ENCODE peak calls at places on chromosomes 16 and 17, in six cellular contexts. P is hypothalamus, Y is body of pancreas, W is right cardiac atrium, J is GM23248, C is BE2C. O is an unnamed sample.

GRCh38 chr16:19281246-19281645 is 4.3 kb upstream of the CLEC19A start:
- DNase-seq in Y (no peak), C (no peak), W (no peak), P (no peak), J (no peak), O (no peak)

GRCh38 chr17:55421179-55421934 is at the start of gene MMD:
- DNase-seq in Y (no peak), P (no peak), C (peak), J (peak), W (peak), O (no peak)

GRCh38 chr17:79778504-79779087 is 648 bp downstream of the CBX2 start:
- DNase-seq in P (no peak), Y (no peak), C (peak), W (peak), J (no peak), O (no peak)

GRCh38 chr17:15076991-15077663 is 188.0 kb downstream of the PMP22 start:
- DNase-seq in P (no peak), C (no peak), J (no peak), W (no peak), Y (no peak), O (no peak)

GRCh38 chr17:68710976-68711375 is 109.8 kb upstream of the FAM20A start:
- DNase-seq in W (no peak), Y (no peak), C (no peak), P (no peak), J (peak), O (no peak)

GRCh38 chr16:56923481-56923880 is 8.5 kb upstream of the HERPUD1 start:
- DNase-seq in P (no peak), Y (no peak), C (no peak), J (peak), W (no peak), O (peak)

GRCh38 chr17:979211-979538 is 401 bp downstream of the NXN start:
- DNase-seq in Y (no peak), W (peak), C (no peak), P (no peak), J (no peak), O (no peak)

GRCh38 chr16:89505204-89506112 is 2.7 kb upstream of the SPG7 start:
- DNase-seq in W (peak), C (peak), J (peak), Y (peak), P (peak), O (peak)

GRCh38 chr17:2440930-2441329 is 40.1 kb upstream of the MNT start:
- DNase-seq in W (no peak), J (no peak), P (no peak), C (no peak), Y (no peak), O (no peak)

GRCh38 chr16:30068750-30069574 is 3.4 kb downstream of the ALDOA start:
- DNase-seq in P (no peak), C (peak), J (peak), W (no peak), Y (no peak), O (peak)

GRCh38 chr17:16521070-16521727 is 29.2 kb upstream of the LRRC75A start:
- DNase-seq in J (peak), P (no peak), C (peak), W (peak), Y (peak), O (peak)

O was measured in fibroblast of mammary gland.